ENCODE peak calls at places on chromosomes 1 and 21, in seven cellular contexts. B is HT-29, D is foreskin fibroblast, H is hepatic stellate cell, F is LHCN-M2, N is fibroblast of mammary gland, Z is HCT116. I is an unnamed sample.
A peak's percentile ranks its signal among the peaks of the same experiment; 100 is the strongest.

GRCh38 chr1:22163137-22163536 is 20.2 kb upstream of the WNT4 start:
- DNase-seq in H (no peak), B (peak; percentile 59), D (no peak), F (no peak), N (no peak), Z (no peak), I (no peak)

GRCh38 chr1:247110627-247111258 is 6.6 kb upstream of the ZNF669 start:
- DNase-seq in H (no peak), D (no peak), Z (no peak), N (peak; percentile 28), B (peak; percentile 38), F (no peak), I (no peak)

GRCh38 chr1:150151291-150152181 is 1.8 kb downstream of the PLEKHO1 start:
- DNase-seq in D (no peak), B (no peak), Z (no peak), H (no peak), N (peak; percentile 58), F (peak; percentile 54), I (peak; percentile 29)

GRCh38 chr1:223709598-223709997 is 2.7 kb upstream of the CAPN2 start:
- DNase-seq in F (no peak), B (no peak), N (peak; percentile 52), D (no peak), Z (no peak), H (peak; percentile 45), I (peak; percentile 71)

GRCh38 chr1:91553196-91553595 is 52.5 kb downstream of the CDC7 start:
- DNase-seq in B (no peak), D (peak; percentile 69), Z (no peak), N (peak; percentile 90), H (peak; percentile 58), F (peak; percentile 54), I (peak; percentile 82)

GRCh38 chr21:28991861-28992525 is 684 bp downstream of the LTN1 start:
- DNase-seq in B (no peak), D (no peak), N (no peak), F (no peak), H (no peak), Z (no peak), I (no peak)

GRCh38 chr1:40385437-40386310 is 12.1 kb downstream of the SMAP2 start:
- DNase-seq in N (no peak), F (peak; percentile 87), Z (no peak), D (no peak), B (no peak), H (no peak), I (peak; percentile 20)

GRCh38 chr21:38878394-38879179 is 72.9 kb downstream of the ETS2 start:
- DNase-seq in H (no peak), B (no peak), N (no peak), D (no peak), Z (no peak), F (peak; percentile 32), I (no peak)

GRCh38 chr1:209896346-209896745 is 41.7 kb upstream of the SYT14 start:
- DNase-seq in D (no peak), B (no peak), F (no peak), H (no peak), Z (no peak), N (no peak), I (no peak)

GRCh38 chr1:228190778-228191177 is 17.1 kb upstream of the OBSCN start:
- DNase-seq in N (no peak), Z (no peak), D (no peak), F (no peak), B (no peak), H (no peak), I (no peak)

GRCh38 chr1:18038051-18038450 is 69.5 kb upstream of the IGSF21 start:
- DNase-seq in Z (no peak), D (no peak), B (no peak), N (no peak), H (no peak), F (no peak), I (no peak)

GRCh38 chr21:46189213-46189958 is 5.1 kb upstream of the SPATC1L start:
- DNase-seq in N (peak; percentile 67), H (peak; percentile 67), Z (no peak), F (peak; percentile 64), B (no peak), D (peak; percentile 61), I (peak; percentile 28)

GRCh38 chr1:45016767-45017166 is 4.7 kb downstream of the UROD start:
- DNase-seq in D (no peak), N (no peak), B (no peak), F (no peak), Z (no peak), H (no peak), I (no peak)

GRCh38 chr1:21447311-21447710 is 7.4 kb downstream of the NBPF3 start:
- DNase-seq in N (peak; percentile 74), B (no peak), Z (no peak), D (peak; percentile 32), H (no peak), F (peak; percentile 85), I (peak; percentile 93)

GRCh38 chr1:8202182-8202905 is 115.6 kb upstream of the SLC45A1 start:
- DNase-seq in B (peak; percentile 79), D (peak; percentile 68), H (peak; percentile 96), N (peak; percentile 92), F (peak; percentile 78), Z (peak; percentile 77), I (peak; percentile 96)

GRCh38 chr1:226690460-226690982 is 48.6 kb downstream of the ITPKB start:
- DNase-seq in F (no peak), B (no peak), N (no peak), D (no peak), Z (no peak), H (no peak), I (no peak)

I was measured in HCEC 1CT.